ENCODE peak calls at places on chromosomes 2 and 18, in four cellular contexts. V is K562, L is HCT116, U is SK-N-SH. D is an unnamed sample.

GRCh38 chr2:190214434-190215194 is 105.0 kb downstream of the HIBCH start:
- DNase-seq in V (no peak), L (no peak), U (no peak), D (no peak)

GRCh38 chr18:40708726-40709125 is 1246.3 kb upstream of the PIK3C3 start:
- DNase-seq in V (no peak), L (no peak), U (no peak), D (no peak)

GRCh38 chr18:56068030-56068671 is 480.2 kb upstream of the TCF4 start:
- DNase-seq in V (no peak), L (no peak), U (peak), D (no peak)

GRCh38 chr2:66170681-66171234 is 264.2 kb upstream of the MEIS1 start:
- DNase-seq in V (no peak), L (no peak), U (no peak), D (no peak)

GRCh38 chr2:68560583-68560982 is 82.8 kb upstream of the PROKR1 start:
- DNase-seq in V (no peak), L (no peak), U (no peak), D (peak)

GRCh38 chr2:86446060-86446459 is 4.9 kb downstream of the KDM3A start:
- DNase-seq in V (no peak), L (no peak), U (no peak), D (peak)

GRCh38 chr18:50338122-50338521 is 36.7 kb upstream of the SKA1 start:
- DNase-seq in V (no peak), L (no peak), U (peak), D (no peak)

GRCh38 chr18:34771958-34772357 is 61.9 kb downstream of the DTNA start:
- DNase-seq in V (no peak), L (no peak), U (no peak), D (no peak)

GRCh38 chr2:141863964-141864363 is 266.9 kb downstream of the LRP1B start:
- DNase-seq in V (no peak), L (no peak), U (no peak), D (no peak)

GRCh38 chr2:109555346-109555900 is 58.3 kb downstream of the SEPTIN10 start:
- DNase-seq in V (no peak), L (no peak), U (no peak), D (no peak)

GRCh38 chr2:109557309-109557708 is 56.5 kb downstream of the SEPTIN10 start:
- DNase-seq in V (no peak), L (no peak), U (no peak), D (no peak)

GRCh38 chr2:109554758-109555157 is 59.0 kb downstream of the SEPTIN10 start:
- DNase-seq in V (no peak), L (no peak), U (no peak), D (peak)

GRCh38 chr2:109560265-109560664 is 53.5 kb downstream of the SEPTIN10 start:
- DNase-seq in V (no peak), L (no peak), U (no peak), D (no peak)

GRCh38 chr2:109558076-109558882 is 55.5 kb downstream of the SEPTIN10 start:
- DNase-seq in V (no peak), L (peak), U (no peak), D (peak)
- TF ChIP-seq ELF1 in V (no peak), L (peak), U (no peak), D (peak)

GRCh38 chr18:48220146-48220499 is 189.1 kb downstream of the ZBTB7C start:
- DNase-seq in V (no peak), L (no peak), U (no peak), D (no peak)

GRCh38 chr18:48219429-48220145 is 189.6 kb downstream of the ZBTB7C start:
- DNase-seq in V (no peak), L (no peak), U (no peak), D (no peak)

GRCh38 chr18:48226401-48226800 is 182.8 kb downstream of the ZBTB7C start:
- DNase-seq in V (no peak), L (no peak), U (no peak), D (no peak)

GRCh38 chr18:48218285-48219022 is 190.7 kb downstream of the ZBTB7C start:
- DNase-seq in V (no peak), L (no peak), U (no peak), D (no peak)

DNA sequence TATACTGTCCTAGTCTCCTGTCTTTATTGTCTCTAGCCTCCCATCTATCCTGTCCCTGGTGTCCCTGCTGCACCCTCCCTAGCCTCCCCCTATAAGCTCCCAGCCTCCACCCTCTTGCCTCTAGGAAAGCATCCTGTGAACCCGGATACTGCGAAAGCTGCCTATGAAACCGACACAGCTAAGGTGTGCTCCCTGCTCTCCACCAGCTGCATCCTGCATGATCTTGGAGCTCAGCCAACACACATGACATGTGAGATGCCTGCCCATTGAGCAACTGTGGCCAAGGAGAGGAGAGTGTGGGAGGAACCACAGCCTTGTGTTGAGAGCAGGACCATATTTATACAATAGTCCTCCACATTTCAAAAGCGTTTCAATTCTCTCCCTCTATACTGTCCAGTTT is 187.1 kb downstream of the ZBTB7C start:
- DNase-seq in V (no peak), L (no peak), U (peak), D (peak)
- TF ChIP-seq ELF1 in V (no peak), L (no peak), U (no peak), D (no peak)

GRCh38 chr18:24003903-24004640 is 10.5 kb upstream of the TTC39C start:
- DNase-seq in V (no peak), L (no peak), U (no peak), D (no peak)
- TF ChIP-seq ELF1 in V (no peak), L (no peak), U (no peak), D (no peak)

GRCh38 chr2:54666131-54666637 is 57.3 kb upstream of the EML6 start:
- DNase-seq in V (no peak), L (no peak), U (no peak), D (peak)
- TF ChIP-seq ELF1 in V (no peak), L (no peak), U (no peak), D (no peak)

DNA sequence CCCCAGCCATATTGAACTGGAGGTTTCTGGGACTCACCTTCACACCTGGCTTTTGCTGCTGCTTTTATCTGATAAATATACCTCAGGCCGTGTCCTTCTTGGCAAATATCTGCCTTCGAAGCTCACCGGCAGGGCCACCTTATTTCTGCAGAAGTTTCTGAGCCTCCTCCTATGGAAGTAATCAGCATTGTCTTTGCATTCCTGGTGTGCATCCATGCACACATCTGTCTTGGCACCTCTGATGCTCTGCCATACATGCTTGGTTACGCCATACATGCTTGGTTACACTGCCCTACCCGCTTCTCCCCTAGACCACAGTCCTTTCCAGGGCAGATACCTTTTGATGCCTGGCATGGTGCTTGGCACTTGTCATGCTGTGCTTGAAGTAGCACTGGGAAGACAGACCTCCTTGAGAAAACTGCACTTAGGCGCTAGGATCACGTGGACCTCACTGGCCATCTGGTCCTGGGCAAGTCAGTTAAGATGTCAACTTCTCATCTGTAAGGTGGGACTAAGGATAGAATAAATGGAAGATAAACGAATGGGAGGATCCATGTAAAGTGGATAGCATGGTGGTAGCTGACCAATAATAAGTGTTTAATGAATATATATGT is 66.8 kb downstream of the ZNF236 start:
- DNase-seq in V (no peak), L (no peak), U (no peak), D (no peak)
- TF ChIP-seq ELF1 in V (no peak), L (no peak), U (no peak), D (no peak)